ENCODE peak calls at places on chromosomes 2 and 18, in ten cellular contexts. One of them, this sample, is unnamed.
A peak's percentile ranks its signal among the peaks of the same experiment; 100 is the strongest.

GRCh38 chr2:197125000-197125399 is 185.6 kb downstream of the ANKRD44 start:
- DNase-seq in activated CD4-positive, alpha-beta T cell treated with anti-CD3 and anti-CD28 coated beads, Interleukin-2, amount 50 U/mL, for 24 hours: no peak
- DNase-seq in stimulated activated CD8-positive, alpha-beta memory T cell treated with anti-CD3 and anti-CD28 coated beads, Interleukin-15, amount 100 ng/mL, for 24 hours: no peak
- DNase-seq in activated T-helper 9 cell treated with anti-CD3 and anti-CD28 coated beads, Interleukin-2, amount 50 U/mL, for 16 hours: no peak
- DNase-seq in HFF-Myc: no peak
- DNase-seq in stimulated activated CD4-positive, alpha-beta T cell treated with anti-CD3 and anti-CD28 coated beads, Interleukin-4, amount 100 ng/mL, for 48 hours: no peak
- DNase-seq in NCI-H748 treated with DMSO at 0.1 percent for 48 hours: no peak
- DNase-seq in right lobe of liver: no peak
- DNase-seq in CD8-positive, alpha-beta memory T cell: no peak
- DNase-seq in activated T-cell treated with anti-CD3 and anti-CD28 coated beads for 1 hour: no peak
- DNase-seq in this sample: no peak

GRCh38 chr2:235324324-235324723 is 169.5 kb upstream of the AGAP1 start:
- DNase-seq in activated CD4-positive, alpha-beta T cell treated with anti-CD3 and anti-CD28 coated beads, Interleukin-2, amount 50 U/mL, for 24 hours: no peak
- DNase-seq in stimulated activated CD8-positive, alpha-beta memory T cell treated with anti-CD3 and anti-CD28 coated beads, Interleukin-15, amount 100 ng/mL, for 24 hours: no peak
- DNase-seq in activated T-helper 9 cell treated with anti-CD3 and anti-CD28 coated beads, Interleukin-2, amount 50 U/mL, for 16 hours: no peak
- DNase-seq in HFF-Myc: no peak
- DNase-seq in stimulated activated CD4-positive, alpha-beta T cell treated with anti-CD3 and anti-CD28 coated beads, Interleukin-4, amount 100 ng/mL, for 48 hours: no peak
- DNase-seq in NCI-H748 treated with DMSO at 0.1 percent for 48 hours: no peak
- DNase-seq in right lobe of liver: no peak
- DNase-seq in CD8-positive, alpha-beta memory T cell: no peak
- DNase-seq in activated T-cell treated with anti-CD3 and anti-CD28 coated beads for 1 hour: no peak
- DNase-seq in this sample: no peak

GRCh38 chr18:26536032-26536431 is 12.3 kb downstream of the KCTD1 start:
- DNase-seq in activated CD4-positive, alpha-beta T cell treated with anti-CD3 and anti-CD28 coated beads, Interleukin-2, amount 50 U/mL, for 24 hours: no peak
- DNase-seq in stimulated activated CD8-positive, alpha-beta memory T cell treated with anti-CD3 and anti-CD28 coated beads, Interleukin-15, amount 100 ng/mL, for 24 hours: no peak
- DNase-seq in activated T-helper 9 cell treated with anti-CD3 and anti-CD28 coated beads, Interleukin-2, amount 50 U/mL, for 16 hours: no peak
- DNase-seq in HFF-Myc: no peak
- DNase-seq in stimulated activated CD4-positive, alpha-beta T cell treated with anti-CD3 and anti-CD28 coated beads, Interleukin-4, amount 100 ng/mL, for 48 hours: no peak
- DNase-seq in NCI-H748 treated with DMSO at 0.1 percent for 48 hours: no peak
- DNase-seq in right lobe of liver: no peak
- DNase-seq in CD8-positive, alpha-beta memory T cell: no peak
- DNase-seq in activated T-cell treated with anti-CD3 and anti-CD28 coated beads for 1 hour: no peak
- DNase-seq in this sample: no peak

GRCh38 chr2:200003444-200003843 is 48.1 kb downstream of the MAIP1 start:
- DNase-seq in activated CD4-positive, alpha-beta T cell treated with anti-CD3 and anti-CD28 coated beads, Interleukin-2, amount 50 U/mL, for 24 hours: no peak
- DNase-seq in stimulated activated CD8-positive, alpha-beta memory T cell treated with anti-CD3 and anti-CD28 coated beads, Interleukin-15, amount 100 ng/mL, for 24 hours: no peak
- DNase-seq in activated T-helper 9 cell treated with anti-CD3 and anti-CD28 coated beads, Interleukin-2, amount 50 U/mL, for 16 hours: no peak
- DNase-seq in HFF-Myc: no peak
- DNase-seq in stimulated activated CD4-positive, alpha-beta T cell treated with anti-CD3 and anti-CD28 coated beads, Interleukin-4, amount 100 ng/mL, for 48 hours: no peak
- DNase-seq in NCI-H748 treated with DMSO at 0.1 percent for 48 hours: no peak
- DNase-seq in right lobe of liver: no peak
- DNase-seq in CD8-positive, alpha-beta memory T cell: no peak
- DNase-seq in activated T-cell treated with anti-CD3 and anti-CD28 coated beads for 1 hour: no peak
- DNase-seq in this sample: no peak

GRCh38 chr2:230018153-230018552 is 50.6 kb downstream of the SLC16A14 start:
- DNase-seq in activated CD4-positive, alpha-beta T cell treated with anti-CD3 and anti-CD28 coated beads, Interleukin-2, amount 50 U/mL, for 24 hours: no peak
- DNase-seq in stimulated activated CD8-positive, alpha-beta memory T cell treated with anti-CD3 and anti-CD28 coated beads, Interleukin-15, amount 100 ng/mL, for 24 hours: no peak
- DNase-seq in activated T-helper 9 cell treated with anti-CD3 and anti-CD28 coated beads, Interleukin-2, amount 50 U/mL, for 16 hours: no peak
- DNase-seq in HFF-Myc: peak; percentile 22
- DNase-seq in stimulated activated CD4-positive, alpha-beta T cell treated with anti-CD3 and anti-CD28 coated beads, Interleukin-4, amount 100 ng/mL, for 48 hours: no peak
- DNase-seq in NCI-H748 treated with DMSO at 0.1 percent for 48 hours: no peak
- DNase-seq in right lobe of liver: no peak
- DNase-seq in CD8-positive, alpha-beta memory T cell: no peak
- DNase-seq in activated T-cell treated with anti-CD3 and anti-CD28 coated beads for 1 hour: no peak
- DNase-seq in this sample: no peak

GRCh38 chr2:237486334-237486818 is 675 bp upstream of the MLPH start:
- DNase-seq in activated CD4-positive, alpha-beta T cell treated with anti-CD3 and anti-CD28 coated beads, Interleukin-2, amount 50 U/mL, for 24 hours: no peak
- DNase-seq in stimulated activated CD8-positive, alpha-beta memory T cell treated with anti-CD3 and anti-CD28 coated beads, Interleukin-15, amount 100 ng/mL, for 24 hours: no peak
- DNase-seq in activated T-helper 9 cell treated with anti-CD3 and anti-CD28 coated beads, Interleukin-2, amount 50 U/mL, for 16 hours: no peak
- DNase-seq in HFF-Myc: no peak
- DNase-seq in stimulated activated CD4-positive, alpha-beta T cell treated with anti-CD3 and anti-CD28 coated beads, Interleukin-4, amount 100 ng/mL, for 48 hours: no peak
- DNase-seq in NCI-H748 treated with DMSO at 0.1 percent for 48 hours: no peak
- DNase-seq in right lobe of liver: peak; percentile 34
- DNase-seq in CD8-positive, alpha-beta memory T cell: no peak
- DNase-seq in activated T-cell treated with anti-CD3 and anti-CD28 coated beads for 1 hour: no peak
- DNase-seq in this sample: no peak

GRCh38 chr2:30272761-30273573 is 41.6 kb downstream of the LBH start:
- DNase-seq in activated CD4-positive, alpha-beta T cell treated with anti-CD3 and anti-CD28 coated beads, Interleukin-2, amount 50 U/mL, for 24 hours: no peak
- DNase-seq in stimulated activated CD8-positive, alpha-beta memory T cell treated with anti-CD3 and anti-CD28 coated beads, Interleukin-15, amount 100 ng/mL, for 24 hours: no peak
- DNase-seq in activated T-helper 9 cell treated with anti-CD3 and anti-CD28 coated beads, Interleukin-2, amount 50 U/mL, for 16 hours: no peak
- DNase-seq in HFF-Myc: peak; percentile 16
- DNase-seq in stimulated activated CD4-positive, alpha-beta T cell treated with anti-CD3 and anti-CD28 coated beads, Interleukin-4, amount 100 ng/mL, for 48 hours: no peak
- DNase-seq in NCI-H748 treated with DMSO at 0.1 percent for 48 hours: no peak
- DNase-seq in right lobe of liver: no peak
- DNase-seq in CD8-positive, alpha-beta memory T cell: no peak
- DNase-seq in activated T-cell treated with anti-CD3 and anti-CD28 coated beads for 1 hour: no peak
- DNase-seq in this sample: no peak

GRCh38 chr2:46648141-46648742 is 168.9 kb downstream of the TMEM247 start:
- DNase-seq in activated CD4-positive, alpha-beta T cell treated with anti-CD3 and anti-CD28 coated beads, Interleukin-2, amount 50 U/mL, for 24 hours: no peak
- DNase-seq in stimulated activated CD8-positive, alpha-beta memory T cell treated with anti-CD3 and anti-CD28 coated beads, Interleukin-15, amount 100 ng/mL, for 24 hours: no peak
- DNase-seq in activated T-helper 9 cell treated with anti-CD3 and anti-CD28 coated beads, Interleukin-2, amount 50 U/mL, for 16 hours: no peak
- DNase-seq in HFF-Myc: no peak
- DNase-seq in stimulated activated CD4-positive, alpha-beta T cell treated with anti-CD3 and anti-CD28 coated beads, Interleukin-4, amount 100 ng/mL, for 48 hours: no peak
- DNase-seq in NCI-H748 treated with DMSO at 0.1 percent for 48 hours: no peak
- DNase-seq in right lobe of liver: no peak
- DNase-seq in CD8-positive, alpha-beta memory T cell: no peak
- DNase-seq in activated T-cell treated with anti-CD3 and anti-CD28 coated beads for 1 hour: no peak
- DNase-seq in this sample: no peak

GRCh38 chr18:57437433-57437781 is 2.2 kb downstream of the ONECUT2 start:
- DNase-seq in activated CD4-positive, alpha-beta T cell treated with anti-CD3 and anti-CD28 coated beads, Interleukin-2, amount 50 U/mL, for 24 hours: no peak
- DNase-seq in stimulated activated CD8-positive, alpha-beta memory T cell treated with anti-CD3 and anti-CD28 coated beads, Interleukin-15, amount 100 ng/mL, for 24 hours: no peak
- DNase-seq in activated T-helper 9 cell treated with anti-CD3 and anti-CD28 coated beads, Interleukin-2, amount 50 U/mL, for 16 hours: no peak
- DNase-seq in HFF-Myc: no peak
- DNase-seq in stimulated activated CD4-positive, alpha-beta T cell treated with anti-CD3 and anti-CD28 coated beads, Interleukin-4, amount 100 ng/mL, for 48 hours: no peak
- DNase-seq in NCI-H748 treated with DMSO at 0.1 percent for 48 hours: peak; percentile 29
- DNase-seq in right lobe of liver: peak; percentile 52
- DNase-seq in CD8-positive, alpha-beta memory T cell: no peak
- DNase-seq in activated T-cell treated with anti-CD3 and anti-CD28 coated beads for 1 hour: no peak
- DNase-seq in this sample: peak; percentile 43

GRCh38 chr2:196987654-196988364 is 61.3 kb upstream of the PGAP1 start:
- DNase-seq in activated CD4-positive, alpha-beta T cell treated with anti-CD3 and anti-CD28 coated beads, Interleukin-2, amount 50 U/mL, for 24 hours: no peak
- DNase-seq in stimulated activated CD8-positive, alpha-beta memory T cell treated with anti-CD3 and anti-CD28 coated beads, Interleukin-15, amount 100 ng/mL, for 24 hours: no peak
- DNase-seq in activated T-helper 9 cell treated with anti-CD3 and anti-CD28 coated beads, Interleukin-2, amount 50 U/mL, for 16 hours: no peak
- DNase-seq in HFF-Myc: peak; percentile 90
- DNase-seq in stimulated activated CD4-positive, alpha-beta T cell treated with anti-CD3 and anti-CD28 coated beads, Interleukin-4, amount 100 ng/mL, for 48 hours: peak; percentile 14
- DNase-seq in NCI-H748 treated with DMSO at 0.1 percent for 48 hours: peak; percentile 93
- DNase-seq in right lobe of liver: no peak
- DNase-seq in CD8-positive, alpha-beta memory T cell: no peak
- DNase-seq in activated T-cell treated with anti-CD3 and anti-CD28 coated beads for 1 hour: no peak
- DNase-seq in this sample: peak; percentile 11

GRCh38 chr2:240392084-240392947 is 43.1 kb upstream of the GPC1 start:
- DNase-seq in activated CD4-positive, alpha-beta T cell treated with anti-CD3 and anti-CD28 coated beads, Interleukin-2, amount 50 U/mL, for 24 hours: no peak
- DNase-seq in stimulated activated CD8-positive, alpha-beta memory T cell treated with anti-CD3 and anti-CD28 coated beads, Interleukin-15, amount 100 ng/mL, for 24 hours: no peak
- DNase-seq in activated T-helper 9 cell treated with anti-CD3 and anti-CD28 coated beads, Interleukin-2, amount 50 U/mL, for 16 hours: no peak
- DNase-seq in HFF-Myc: no peak
- DNase-seq in stimulated activated CD4-positive, alpha-beta T cell treated with anti-CD3 and anti-CD28 coated beads, Interleukin-4, amount 100 ng/mL, for 48 hours: no peak
- DNase-seq in NCI-H748 treated with DMSO at 0.1 percent for 48 hours: no peak
- DNase-seq in right lobe of liver: peak; percentile 17
- DNase-seq in CD8-positive, alpha-beta memory T cell: no peak
- DNase-seq in activated T-cell treated with anti-CD3 and anti-CD28 coated beads for 1 hour: no peak
- DNase-seq in this sample: no peak

GRCh38 chr2:177598321-177598922 is 205.8 kb downstream of the AGPS start:
- DNase-seq in activated CD4-positive, alpha-beta T cell treated with anti-CD3 and anti-CD28 coated beads, Interleukin-2, amount 50 U/mL, for 24 hours: no peak
- DNase-seq in stimulated activated CD8-positive, alpha-beta memory T cell treated with anti-CD3 and anti-CD28 coated beads, Interleukin-15, amount 100 ng/mL, for 24 hours: no peak
- DNase-seq in activated T-helper 9 cell treated with anti-CD3 and anti-CD28 coated beads, Interleukin-2, amount 50 U/mL, for 16 hours: no peak
- DNase-seq in HFF-Myc: peak; percentile 43
- DNase-seq in stimulated activated CD4-positive, alpha-beta T cell treated with anti-CD3 and anti-CD28 coated beads, Interleukin-4, amount 100 ng/mL, for 48 hours: no peak
- DNase-seq in NCI-H748 treated with DMSO at 0.1 percent for 48 hours: no peak
- DNase-seq in right lobe of liver: no peak
- DNase-seq in CD8-positive, alpha-beta memory T cell: no peak
- DNase-seq in activated T-cell treated with anti-CD3 and anti-CD28 coated beads for 1 hour: no peak
- DNase-seq in this sample: no peak

GRCh38 chr2:189116059-189116458 is 63.5 kb downstream of the COL5A2 start:
- DNase-seq in activated CD4-positive, alpha-beta T cell treated with anti-CD3 and anti-CD28 coated beads, Interleukin-2, amount 50 U/mL, for 24 hours: no peak
- DNase-seq in stimulated activated CD8-positive, alpha-beta memory T cell treated with anti-CD3 and anti-CD28 coated beads, Interleukin-15, amount 100 ng/mL, for 24 hours: no peak
- DNase-seq in activated T-helper 9 cell treated with anti-CD3 and anti-CD28 coated beads, Interleukin-2, amount 50 U/mL, for 16 hours: no peak
- DNase-seq in HFF-Myc: no peak
- DNase-seq in stimulated activated CD4-positive, alpha-beta T cell treated with anti-CD3 and anti-CD28 coated beads, Interleukin-4, amount 100 ng/mL, for 48 hours: no peak
- DNase-seq in NCI-H748 treated with DMSO at 0.1 percent for 48 hours: no peak
- DNase-seq in right lobe of liver: no peak
- DNase-seq in CD8-positive, alpha-beta memory T cell: no peak
- DNase-seq in activated T-cell treated with anti-CD3 and anti-CD28 coated beads for 1 hour: no peak
- DNase-seq in this sample: no peak

GRCh38 chr2:26541401-26542193 is 63.7 kb upstream of the OTOF start:
- DNase-seq in activated CD4-positive, alpha-beta T cell treated with anti-CD3 and anti-CD28 coated beads, Interleukin-2, amount 50 U/mL, for 24 hours: no peak
- DNase-seq in stimulated activated CD8-positive, alpha-beta memory T cell treated with anti-CD3 and anti-CD28 coated beads, Interleukin-15, amount 100 ng/mL, for 24 hours: no peak
- DNase-seq in activated T-helper 9 cell treated with anti-CD3 and anti-CD28 coated beads, Interleukin-2, amount 50 U/mL, for 16 hours: no peak
- DNase-seq in HFF-Myc: no peak
- DNase-seq in stimulated activated CD4-positive, alpha-beta T cell treated with anti-CD3 and anti-CD28 coated beads, Interleukin-4, amount 100 ng/mL, for 48 hours: no peak
- DNase-seq in NCI-H748 treated with DMSO at 0.1 percent for 48 hours: peak; percentile 80
- DNase-seq in right lobe of liver: no peak
- DNase-seq in CD8-positive, alpha-beta memory T cell: no peak
- DNase-seq in activated T-cell treated with anti-CD3 and anti-CD28 coated beads for 1 hour: no peak
- DNase-seq in this sample: peak; percentile 78

GRCh38 chr2:135839713-135840112 is 2.7 kb upstream of the LCT start:
- DNase-seq in activated CD4-positive, alpha-beta T cell treated with anti-CD3 and anti-CD28 coated beads, Interleukin-2, amount 50 U/mL, for 24 hours: no peak
- DNase-seq in stimulated activated CD8-positive, alpha-beta memory T cell treated with anti-CD3 and anti-CD28 coated beads, Interleukin-15, amount 100 ng/mL, for 24 hours: no peak
- DNase-seq in activated T-helper 9 cell treated with anti-CD3 and anti-CD28 coated beads, Interleukin-2, amount 50 U/mL, for 16 hours: no peak
- DNase-seq in HFF-Myc: peak; percentile 84
- DNase-seq in stimulated activated CD4-positive, alpha-beta T cell treated with anti-CD3 and anti-CD28 coated beads, Interleukin-4, amount 100 ng/mL, for 48 hours: no peak
- DNase-seq in NCI-H748 treated with DMSO at 0.1 percent for 48 hours: no peak
- DNase-seq in right lobe of liver: no peak
- DNase-seq in CD8-positive, alpha-beta memory T cell: no peak
- DNase-seq in activated T-cell treated with anti-CD3 and anti-CD28 coated beads for 1 hour: no peak
- DNase-seq in this sample: no peak

This sample was measured in SHP77.